ENCODE peak calls at places on chromosome 15, in five cellular contexts. E is natural killer cell, D is G401, H is COR-L47, J is DMS153. M is an unnamed sample.

GRCh38 chr15:84992157-84992940 is 10.7 kb downstream of the PDE8A start:
- DNase-seq in E (no peak), D (no peak), H (no peak), J (no peak), M (no peak)

GRCh38 chr15:66308526-66308925 is 15.2 kb downstream of the DIS3L start:
- DNase-seq in E (no peak), D (no peak), H (no peak), J (no peak), M (no peak)

GRCh38 chr15:56194035-56194434 is 49.6 kb downstream of the RFX7 start:
- DNase-seq in E (no peak), D (no peak), H (no peak), J (no peak), M (no peak)

GRCh38 chr15:40092416-40093223 is 16.1 kb downstream of the BMF start:
- DNase-seq in E (no peak), D (no peak), H (peak; percentile 71), J (peak; percentile 81), M (peak; percentile 90)

GRCh38 chr15:72047020-72047419 is 70.9 kb downstream of the MYO9A start:
- DNase-seq in E (no peak), D (no peak), H (no peak), J (no peak), M (peak; percentile 8)

GRCh38 chr15:90512281-90512680 is 17.4 kb upstream of the CRTC3 start:
- DNase-seq in E (no peak), D (no peak), H (no peak), J (no peak), M (no peak)

GRCh38 chr15:68885070-68885469 is 45.3 kb upstream of the SPESP1 start:
- DNase-seq in E (no peak), D (no peak), H (no peak), J (no peak), M (peak; percentile 45)

GRCh38 chr15:57873564-57874209 is 167.2 kb downstream of the POLR2M start:
- DNase-seq in E (no peak), D (no peak), H (no peak), J (no peak), M (peak; percentile 35)

GRCh38 chr15:40769310-40770146 is at the start of gene C15orf62:
- DNase-seq in E (peak; percentile 57), D (peak; percentile 78), H (peak; percentile 88), J (no peak), M (no peak)

GRCh38 chr15:43329222-43329959 is 982 bp downstream of the LCMT2 start:
- DNase-seq in E (no peak), D (peak; percentile 58), H (peak; percentile 62), J (no peak), M (no peak)

GRCh38 chr15:95292790-95293450 is 1037.6 kb upstream of the NR2F2 start:
- DNase-seq in E (no peak), D (no peak), H (no peak), J (no peak), M (no peak)

GRCh38 chr15:52071570-52071969 is 41.0 kb downstream of the BCL2L10 start:
- DNase-seq in E (no peak), D (no peak), H (no peak), J (no peak), M (no peak)

GRCh38 chr15:39613271-39613670 is 32.4 kb downstream of the THBS1 start:
- DNase-seq in E (no peak), D (no peak), H (no peak), J (no peak), M (no peak)

GRCh38 chr15:101393172-101393571 is 96.3 kb downstream of the PCSK6 start:
- DNase-seq in E (no peak), D (no peak), H (no peak), J (no peak), M (no peak)

GRCh38 chr15:81256916-81257315 is 60.2 kb downstream of the IL16 start:
- DNase-seq in E (no peak), D (peak; percentile 74), H (no peak), J (no peak), M (no peak)

GRCh38 chr15:77037475-77038209 is 33.3 kb downstream of the TSPAN3 start:
- DNase-seq in E (no peak), D (no peak), H (no peak), J (no peak), M (no peak)

GRCh38 chr15:91853968-91854943 is 748 bp downstream of the SLCO3A1 start:
- DNase-seq in E (peak; percentile 55), D (peak; percentile 51), H (peak; percentile 19), J (no peak), M (no peak)

GRCh38 chr15:100887211-100887913 is 7.7 kb downstream of the ALDH1A3 start:
- DNase-seq in E (no peak), D (no peak), H (no peak), J (no peak), M (no peak)

GRCh38 chr15:63156708-63157065 is 590 bp downstream of the RPS27L start:
- DNase-seq in E (no peak), D (peak; percentile 57), H (no peak), J (no peak), M (no peak)

GRCh38 chr15:44265757-44266156 is 22.8 kb upstream of the GOLM2 start:
- DNase-seq in E (no peak), D (no peak), H (no peak), J (no peak), M (no peak)

GRCh38 chr15:28919201-28919627 is 33.4 kb downstream of the APBA2 start:
- DNase-seq in E (no peak), D (no peak), H (no peak), J (peak; percentile 13), M (no peak)

GRCh38 chr15:26050979-26051378 is 187.9 kb upstream of the ATP10A start:
- DNase-seq in E (no peak), D (peak; percentile 59), H (no peak), J (no peak), M (no peak)

GRCh38 chr15:53670701-53671100 is 88.8 kb downstream of the WDR72 start:
- DNase-seq in E (no peak), D (no peak), H (no peak), J (no peak), M (no peak)

GRCh38 chr15:82018201-82018600 is 27.6 kb downstream of the MEX3B start:
- DNase-seq in E (no peak), D (no peak), H (no peak), J (no peak), M (no peak)

GRCh38 chr15:48962662-48963523 is 826 bp downstream of the SHC4 start:
- DNase-seq in E (no peak), D (peak; percentile 51), H (peak; percentile 7), J (no peak), M (no peak)

GRCh38 chr15:38564557-38565286 is at the start of gene RASGRP1:
- DNase-seq in E (peak; percentile 84), D (peak; percentile 69), H (peak; percentile 22), J (no peak), M (no peak)

M was measured in skeletal muscle cell.